ENCODE peak calls at places on chromosome 1, in four cellular contexts. D is mammary epithelial cell, S is retinal pigment epithelial cell, T is H1. K is an unnamed sample.

GRCh38 chr1:41382531-41383090 is 21.4 kb downstream of the FOXO6 start:
- DNase-seq in S (no peak), T (no peak), D (peak; percentile 32), K (no peak)

GRCh38 chr1:110035236-110035752 is 870 bp downstream of the STRIP1 start:
- DNase-seq in D (peak; percentile 56), T (no peak), S (no peak), K (no peak)

GRCh38 chr1:51960262-51960661 is 30.2 kb downstream of the RAB3B start:
- DNase-seq in T (no peak), D (no peak), S (no peak), K (no peak)

GRCh38 chr1:60390593-60391282 is 317.2 kb upstream of the C1orf87 start:
- DNase-seq in S (no peak), D (no peak), T (no peak), K (no peak)

GRCh38 chr1:155192346-155193274 is 15.1 kb downstream of the THBS3 start:
- DNase-seq in S (no peak), D (no peak), T (peak; percentile 83), K (no peak)

GRCh38 chr1:109639841-109640184 is 16.1 kb upstream of the GSTM4 start:
- DNase-seq in S (no peak), D (no peak), T (no peak), K (no peak)

GRCh38 chr1:56255516-56256181 is 323.7 kb downstream of the PLPP3 start:
- DNase-seq in S (no peak), D (no peak), T (no peak), K (no peak)

GRCh38 chr1:53339736-53340385 is 12.0 kb upstream of the LRP8 start:
- DNase-seq in S (no peak), T (peak; percentile 35), D (no peak), K (no peak)

GRCh38 chr1:202589190-202589680 is 121.0 kb downstream of the SYT2 start:
- DNase-seq in T (no peak), S (peak; percentile 63), D (peak; percentile 97), K (peak; percentile 98)

GRCh38 chr1:32025515-32025914 is 11.8 kb downstream of the KHDRBS1 start:
- DNase-seq in S (no peak), D (no peak), T (no peak), K (no peak)

GRCh38 chr1:67561704-67562113 is 123.3 kb upstream of the GADD45A start:
- DNase-seq in S (peak; percentile 62), D (peak; percentile 85), T (peak; percentile 98), K (no peak)

GRCh38 chr1:90434460-90434859 is 282.6 kb downstream of the BARHL2 start:
- DNase-seq in S (no peak), T (no peak), D (no peak), K (no peak)

GRCh38 chr1:4119516-4120220 is 219.6 kb upstream of the C1orf174 start:
- DNase-seq in T (no peak), S (no peak), D (no peak), K (no peak)

GRCh38 chr1:214002060-214002459 is 14.3 kb downstream of the PROX1 start:
- DNase-seq in S (no peak), T (no peak), D (no peak), K (no peak)

GRCh38 chr1:24481098-24481497 is 21.5 kb upstream of the RCAN3 start:
- DNase-seq in D (no peak), S (no peak), T (no peak), K (no peak)

GRCh38 chr1:201228011-201228983 is 37.7 kb downstream of the IGFN1 start:
- DNase-seq in T (peak; percentile 32), S (no peak), D (no peak), K (no peak)

GRCh38 chr1:207495816-207496792 is at the start of gene CR1:
- DNase-seq in T (peak; percentile 68), D (no peak), S (no peak), K (no peak)

GRCh38 chr1:20840731-20841130 is 53.6 kb upstream of the HP1BP3 start:
- DNase-seq in T (no peak), D (no peak), S (no peak), K (no peak)

GRCh38 chr1:71698186-71698585 is 584.2 kb downstream of the NEGR1 start:
- DNase-seq in S (no peak), T (no peak), D (no peak), K (no peak)

GRCh38 chr1:71693581-71693980 is 588.8 kb downstream of the NEGR1 start:
- DNase-seq in S (no peak), T (no peak), D (no peak), K (no peak)

GRCh38 chr1:71695084-71695483 is 587.3 kb downstream of the NEGR1 start:
- DNase-seq in T (no peak), S (no peak), D (no peak), K (no peak)

GRCh38 chr1:71695820-71696219 is 586.5 kb downstream of the NEGR1 start:
- DNase-seq in S (no peak), D (no peak), T (no peak), K (no peak)
- TF ChIP-seq CTCF in S (no peak), D (no peak), T (no peak), K (no peak)

GRCh38 chr1:1426961-1427934 is 6.2 kb upstream of the ANKRD65 start:
- DNase-seq in S (no peak), D (no peak), T (no peak), K (no peak)
- H3K4me3 ChIP-seq in S (no peak overlapping the region), D (peak overlapping the region; percentile 27), T (peak overlapping the region; percentile 17), K (no peak overlapping the region)

GRCh38 chr1:25568090-25568833 is 24.9 kb downstream of the LDLRAP1 start:
- DNase-seq in T (peak; percentile 65), S (no peak), D (peak; percentile 97), K (no peak)
- TF ChIP-seq CTCF in T (no peak), S (peak; percentile 19), D (peak; percentile 47), K (peak; percentile 2)

GRCh38 chr1:162877412-162877811 is 16.4 kb upstream of the CCDC190 start:
- DNase-seq in D (no peak), S (no peak), T (no peak), K (no peak)
- H3K4me3 ChIP-seq in D (no peak overlapping the region), S (no peak overlapping the region), T (no peak overlapping the region), K (no peak overlapping the region)

DNA sequence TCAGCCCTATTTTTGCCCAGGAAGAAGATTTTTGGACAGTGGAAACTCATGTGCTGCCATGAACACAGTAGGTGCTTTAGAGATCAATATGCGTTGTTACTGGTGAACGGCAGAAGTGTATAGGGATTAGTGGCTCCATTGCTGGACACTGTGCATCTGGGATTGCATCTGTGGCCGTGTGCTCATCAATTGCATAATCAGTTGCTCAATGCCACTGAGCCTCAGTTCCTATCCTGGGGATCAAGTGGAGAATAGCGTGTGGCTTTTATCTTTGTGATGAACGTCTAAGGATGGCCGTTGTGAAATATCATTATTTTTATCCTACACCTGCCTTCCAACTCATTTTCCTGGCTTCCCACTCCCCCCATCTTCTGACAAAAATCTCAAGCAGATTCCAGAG is 5.4 kb downstream of the TNN start:
- DNase-seq in T (no peak), S (no peak), D (no peak), K (no peak)
- TF ChIP-seq CTCF in T (no peak), S (no peak), D (no peak), K (no peak)

GRCh38 chr1:159798893-159799292 is 3.3 kb upstream of the FCRL6 start:
- DNase-seq in T (peak; percentile 59), D (peak; percentile 76), S (peak; percentile 61), K (peak; percentile 36)
- H3K4me3 ChIP-seq in T (no peak overlapping the region), D (no peak overlapping the region), S (no peak overlapping the region), K (no peak overlapping the region)

DNA sequence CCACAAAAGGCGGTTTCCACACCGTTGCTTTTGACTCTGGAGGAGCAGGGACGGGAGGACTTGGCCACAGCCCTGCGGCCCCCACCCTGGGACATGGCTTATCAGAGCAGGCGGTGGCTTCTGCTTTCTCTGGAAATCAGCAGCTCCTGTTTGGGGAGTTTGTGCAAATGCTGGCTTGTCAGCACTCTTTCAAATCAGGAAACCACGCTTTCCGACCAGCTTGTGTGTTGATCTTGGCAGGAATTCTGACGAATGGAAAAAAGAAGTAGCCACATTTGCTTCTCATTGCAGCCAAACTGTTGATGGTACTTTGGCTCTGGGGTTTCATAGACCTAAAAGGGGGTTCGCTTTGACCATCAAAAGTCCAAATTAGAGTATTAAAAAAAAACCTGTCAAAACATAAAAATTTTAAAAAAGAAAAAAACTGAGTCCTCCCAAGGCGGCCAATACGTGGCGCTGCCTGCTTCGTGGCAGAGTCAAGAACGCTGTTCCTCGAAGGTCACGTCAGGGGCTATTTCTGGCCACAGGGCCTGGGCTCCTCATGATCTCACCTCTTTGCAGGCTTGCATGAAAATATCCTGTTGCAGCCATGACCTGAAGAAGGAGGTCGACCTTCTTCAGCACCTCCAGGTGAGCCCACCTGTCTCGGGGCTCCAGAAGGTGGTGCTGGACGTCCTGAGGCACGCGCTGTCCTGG is 80.8 kb upstream of the EFHD2 start:
- DNase-seq in D (no peak), T (no peak), S (no peak), K (no peak)
- TF ChIP-seq CTCF in D (peak; percentile 49), T (no peak), S (no peak), K (no peak)

GRCh38 chr1:61444277-61444676 is 280.7 kb downstream of the TM2D1 start:
- DNase-seq in S (no peak), T (no peak), D (no peak), K (no peak)

GRCh38 chr1:61446531-61446991 is 278.4 kb downstream of the TM2D1 start:
- DNase-seq in D (no peak), T (no peak), S (no peak), K (no peak)

GRCh38 chr1:61445269-61445825 is 279.6 kb downstream of the TM2D1 start:
- DNase-seq in D (peak; percentile 61), T (no peak), S (no peak), K (no peak)

GRCh38 chr1:61441723-61442262 is 283.1 kb downstream of the TM2D1 start:
- DNase-seq in T (no peak), S (no peak), D (no peak), K (no peak)

DNA sequence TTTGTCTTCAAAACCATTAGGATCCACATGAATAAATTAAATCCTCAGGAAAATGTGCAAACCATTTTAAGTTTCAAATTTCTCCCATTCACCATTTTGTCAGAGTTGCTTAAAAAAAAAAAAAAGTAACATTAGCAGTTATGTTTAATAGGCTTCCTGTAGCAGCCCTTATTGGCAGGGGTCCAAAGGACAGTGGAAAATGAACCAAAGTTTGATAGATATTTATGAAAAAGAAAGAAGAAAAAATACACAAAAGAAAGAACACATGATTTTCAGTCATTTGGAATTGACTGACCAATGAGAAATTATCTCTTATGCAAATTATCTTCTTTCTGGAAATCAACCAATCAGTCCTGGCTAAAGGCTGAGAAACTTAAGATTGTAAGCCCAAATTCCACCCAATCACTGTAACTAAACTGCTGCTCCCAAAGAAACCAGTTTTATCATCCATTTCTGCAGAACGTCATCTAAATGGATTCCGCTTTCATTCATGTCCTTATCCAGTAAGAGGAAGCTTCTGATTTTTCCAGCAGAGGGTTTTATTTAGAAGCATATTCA is 282.4 kb downstream of the TM2D1 start:
- DNase-seq in T (no peak), S (no peak), D (no peak), K (no peak)
- H3K4me3 ChIP-seq in T (no peak overlapping the region), S (no peak overlapping the region), D (no peak overlapping the region), K (no peak overlapping the region)

GRCh38 chr1:171740987-171741871 is 636 bp downstream of the VAMP4 start:
- DNase-seq in T (no peak), S (no peak), D (peak; percentile 24), K (no peak)
- TF ChIP-seq CTCF in T (no peak), S (peak; percentile 30), D (peak; percentile 29), K (no peak)

GRCh38 chr1:38044224-38045215 is 2.1 kb downstream of the POU3F1 start:
- DNase-seq in T (peak; percentile 68), D (no peak), S (no peak), K (no peak)
- H3K4me3 ChIP-seq in T (peak overlapping the region; percentile 81), D (peak overlapping the region; percentile 38), S (peak overlapping the region; percentile 22), K (peak overlapping the region; percentile 21)